ENCODE peak calls at places on chromosomes 7 and 10, in six cellular contexts. One of them, this sample, is unnamed.

GRCh38 chr10:36383349-36383748 is 741.3 kb upstream of the FZD8 start:
- DNase-seq in choroid plexus epithelial cell: peak; percentile 14
- DNase-seq in pancreas: no peak
- DNase-seq in naive B cell: no peak
- DNase-seq in NK-92 treated with Interleukin-12 subunit alpha and Interleukin-12 subunit beta, amount 100 ng/mL, for 24 hours: no peak
- DNase-seq in NCI-H1436: no peak
- DNase-seq in this sample: no peak

GRCh38 chr7:120742370-120742769 is 115.6 kb downstream of the TSPAN12 start:
- DNase-seq in choroid plexus epithelial cell: no peak
- DNase-seq in pancreas: no peak
- DNase-seq in naive B cell: no peak
- DNase-seq in NK-92 treated with Interleukin-12 subunit alpha and Interleukin-12 subunit beta, amount 100 ng/mL, for 24 hours: no peak
- DNase-seq in NCI-H1436: no peak
- DNase-seq in this sample: no peak

GRCh38 chr10:51861731-51862130 is 162.3 kb upstream of the CSTF2T start:
- DNase-seq in choroid plexus epithelial cell: no peak
- DNase-seq in pancreas: no peak
- DNase-seq in naive B cell: no peak
- DNase-seq in NK-92 treated with Interleukin-12 subunit alpha and Interleukin-12 subunit beta, amount 100 ng/mL, for 24 hours: peak; percentile 17
- DNase-seq in NCI-H1436: no peak
- DNase-seq in this sample: no peak

GRCh38 chr7:43583424-43584199 is 704 bp downstream of the STK17A start:
- DNase-seq in choroid plexus epithelial cell: peak; percentile 66
- DNase-seq in pancreas: peak; percentile 75
- DNase-seq in naive B cell: peak; percentile 68
- DNase-seq in NK-92 treated with Interleukin-12 subunit alpha and Interleukin-12 subunit beta, amount 100 ng/mL, for 24 hours: peak; percentile 49
- DNase-seq in NCI-H1436: peak; percentile 40
- DNase-seq in this sample: peak; percentile 54

GRCh38 chr10:32489935-32490334 is 44.0 kb downstream of the CCDC7 start:
- DNase-seq in choroid plexus epithelial cell: peak; percentile 46
- DNase-seq in pancreas: no peak
- DNase-seq in naive B cell: no peak
- DNase-seq in NK-92 treated with Interleukin-12 subunit alpha and Interleukin-12 subunit beta, amount 100 ng/mL, for 24 hours: no peak
- DNase-seq in NCI-H1436: no peak
- DNase-seq in this sample: no peak

GRCh38 chr10:113563306-113564088 is 10.6 kb downstream of the HABP2 start:
- DNase-seq in choroid plexus epithelial cell: peak; percentile 79
- DNase-seq in pancreas: peak; percentile 70
- DNase-seq in naive B cell: peak; percentile 38
- DNase-seq in NK-92 treated with Interleukin-12 subunit alpha and Interleukin-12 subunit beta, amount 100 ng/mL, for 24 hours: peak; percentile 45
- DNase-seq in NCI-H1436: peak; percentile 75
- DNase-seq in this sample: peak; percentile 62

GRCh38 chr7:134016223-134016941 is 110.8 kb upstream of the LRGUK start:
- DNase-seq in choroid plexus epithelial cell: peak; percentile 51
- DNase-seq in pancreas: no peak
- DNase-seq in naive B cell: no peak
- DNase-seq in NK-92 treated with Interleukin-12 subunit alpha and Interleukin-12 subunit beta, amount 100 ng/mL, for 24 hours: no peak
- DNase-seq in NCI-H1436: peak; percentile 6
- DNase-seq in this sample: peak; percentile 51

GRCh38 chr7:47386273-47386820 is 195.6 kb downstream of the TNS3 start:
- DNase-seq in choroid plexus epithelial cell: no peak
- DNase-seq in pancreas: no peak
- DNase-seq in naive B cell: no peak
- DNase-seq in NK-92 treated with Interleukin-12 subunit alpha and Interleukin-12 subunit beta, amount 100 ng/mL, for 24 hours: no peak
- DNase-seq in NCI-H1436: no peak
- DNase-seq in this sample: no peak

GRCh38 chr10:26997610-26998009 is 102.7 kb downstream of the ANKRD26 start:
- DNase-seq in choroid plexus epithelial cell: no peak
- DNase-seq in pancreas: no peak
- DNase-seq in naive B cell: no peak
- DNase-seq in NK-92 treated with Interleukin-12 subunit alpha and Interleukin-12 subunit beta, amount 100 ng/mL, for 24 hours: no peak
- DNase-seq in NCI-H1436: no peak
- DNase-seq in this sample: no peak

GRCh38 chr10:5559642-5560141 is 34.9 kb downstream of the CALML3 start:
- DNase-seq in choroid plexus epithelial cell: peak; percentile 58
- DNase-seq in pancreas: no peak
- DNase-seq in naive B cell: no peak
- DNase-seq in NK-92 treated with Interleukin-12 subunit alpha and Interleukin-12 subunit beta, amount 100 ng/mL, for 24 hours: no peak
- DNase-seq in NCI-H1436: no peak
- DNase-seq in this sample: peak; percentile 69

GRCh38 chr10:235921-236320 is 100.7 kb downstream of the ZMYND11 start:
- DNase-seq in choroid plexus epithelial cell: no peak
- DNase-seq in pancreas: no peak
- DNase-seq in naive B cell: no peak
- DNase-seq in NK-92 treated with Interleukin-12 subunit alpha and Interleukin-12 subunit beta, amount 100 ng/mL, for 24 hours: no peak
- DNase-seq in NCI-H1436: no peak
- DNase-seq in this sample: peak; percentile 41

GRCh38 chr10:33238643-33239042 is 95.8 kb downstream of the NRP1 start:
- DNase-seq in choroid plexus epithelial cell: peak; percentile 76
- DNase-seq in pancreas: no peak
- DNase-seq in naive B cell: no peak
- DNase-seq in NK-92 treated with Interleukin-12 subunit alpha and Interleukin-12 subunit beta, amount 100 ng/mL, for 24 hours: no peak
- DNase-seq in NCI-H1436: no peak
- DNase-seq in this sample: peak; percentile 68

GRCh38 chr10:113643183-113643582 is 20.7 kb downstream of the NRAP start:
- DNase-seq in choroid plexus epithelial cell: no peak
- DNase-seq in pancreas: no peak
- DNase-seq in naive B cell: no peak
- DNase-seq in NK-92 treated with Interleukin-12 subunit alpha and Interleukin-12 subunit beta, amount 100 ng/mL, for 24 hours: no peak
- DNase-seq in NCI-H1436: no peak
- DNase-seq in this sample: no peak

GRCh38 chr10:129760003-129760315 is 204.1 kb downstream of the EBF3 start:
- DNase-seq in choroid plexus epithelial cell: no peak
- DNase-seq in pancreas: no peak
- DNase-seq in naive B cell: no peak
- DNase-seq in NK-92 treated with Interleukin-12 subunit alpha and Interleukin-12 subunit beta, amount 100 ng/mL, for 24 hours: no peak
- DNase-seq in NCI-H1436: no peak
- DNase-seq in this sample: no peak

GRCh38 chr10:74909665-74910064 is 83.3 kb downstream of the KAT6B start:
- DNase-seq in choroid plexus epithelial cell: no peak
- DNase-seq in pancreas: no peak
- DNase-seq in naive B cell: no peak
- DNase-seq in NK-92 treated with Interleukin-12 subunit alpha and Interleukin-12 subunit beta, amount 100 ng/mL, for 24 hours: no peak
- DNase-seq in NCI-H1436: no peak
- DNase-seq in this sample: peak; percentile 40

GRCh38 chr7:130649004-130649790 is 19.4 kb downstream of the COPG2 start:
- DNase-seq in choroid plexus epithelial cell: peak; percentile 76
- DNase-seq in pancreas: no peak
- DNase-seq in naive B cell: no peak
- DNase-seq in NK-92 treated with Interleukin-12 subunit alpha and Interleukin-12 subunit beta, amount 100 ng/mL, for 24 hours: no peak
- DNase-seq in NCI-H1436: no peak
- DNase-seq in this sample: peak; percentile 34

GRCh38 chr7:82559203-82559805 is 115.7 kb upstream of the CACNA2D1 start:
- DNase-seq in choroid plexus epithelial cell: peak; percentile 35
- DNase-seq in pancreas: peak; percentile 44
- DNase-seq in naive B cell: no peak
- DNase-seq in NK-92 treated with Interleukin-12 subunit alpha and Interleukin-12 subunit beta, amount 100 ng/mL, for 24 hours: no peak
- DNase-seq in NCI-H1436: peak; percentile 91
- DNase-seq in this sample: no peak

GRCh38 chr10:44234471-44234850 is 150.4 kb downstream of the CXCL12 start:
- DNase-seq in choroid plexus epithelial cell: peak; percentile 7
- DNase-seq in pancreas: no peak
- DNase-seq in naive B cell: no peak
- DNase-seq in NK-92 treated with Interleukin-12 subunit alpha and Interleukin-12 subunit beta, amount 100 ng/mL, for 24 hours: no peak
- DNase-seq in NCI-H1436: no peak
- DNase-seq in this sample: peak; percentile 56

GRCh38 chr10:62814901-62815372 is 1.2 kb downstream of the EGR2 start:
- DNase-seq in choroid plexus epithelial cell: peak; percentile 7
- DNase-seq in pancreas: no peak
- DNase-seq in naive B cell: no peak
- DNase-seq in NK-92 treated with Interleukin-12 subunit alpha and Interleukin-12 subunit beta, amount 100 ng/mL, for 24 hours: no peak
- DNase-seq in NCI-H1436: no peak
- DNase-seq in this sample: no peak

GRCh38 chr7:27244488-27245123 is 2.0 kb downstream of the EVX1 start:
- DNase-seq in choroid plexus epithelial cell: no peak
- DNase-seq in pancreas: no peak
- DNase-seq in naive B cell: no peak
- DNase-seq in NK-92 treated with Interleukin-12 subunit alpha and Interleukin-12 subunit beta, amount 100 ng/mL, for 24 hours: no peak
- DNase-seq in NCI-H1436: no peak
- DNase-seq in this sample: no peak

GRCh38 chr7:149787428-149788299 is 14.3 kb upstream of the ZNF467 start:
- DNase-seq in choroid plexus epithelial cell: no peak
- DNase-seq in pancreas: peak; percentile 31
- DNase-seq in naive B cell: no peak
- DNase-seq in NK-92 treated with Interleukin-12 subunit alpha and Interleukin-12 subunit beta, amount 100 ng/mL, for 24 hours: no peak
- DNase-seq in NCI-H1436: peak; percentile 31
- DNase-seq in this sample: no peak

GRCh38 chr7:100773491-100773890 is 40.1 kb downstream of the ZAN start:
- DNase-seq in choroid plexus epithelial cell: no peak
- DNase-seq in pancreas: no peak
- DNase-seq in naive B cell: no peak
- DNase-seq in NK-92 treated with Interleukin-12 subunit alpha and Interleukin-12 subunit beta, amount 100 ng/mL, for 24 hours: no peak
- DNase-seq in NCI-H1436: no peak
- DNase-seq in this sample: no peak

GRCh38 chr10:101565370-101565900 is 22.6 kb downstream of the POLL start:
- DNase-seq in choroid plexus epithelial cell: no peak
- DNase-seq in pancreas: no peak
- DNase-seq in naive B cell: no peak
- DNase-seq in NK-92 treated with Interleukin-12 subunit alpha and Interleukin-12 subunit beta, amount 100 ng/mL, for 24 hours: no peak
- DNase-seq in NCI-H1436: no peak
- DNase-seq in this sample: no peak